ENCODE peak calls at places on chromosomes 4 and X, in five cellular contexts. One of them, this sample, is unnamed.

GRCh38 chrX:39196192-39197102 is 395.2 kb downstream of the MID1IP1 start:
- ATAC-seq in right cardiac atrium: peak
- ATAC-seq in activated CD8-positive, alpha-beta memory T cell treated with anti-CD3 and anti-CD28 coated beads, Interleukin-2, amount 10 ng/mL, durations not matched to agents 7 days and 5 days: peak
- ATAC-seq in body of pancreas: peak
- ATAC-seq in left lobe of liver: no peak
- ATAC-seq in this sample: no peak

GRCh38 chr4:15020502-15021286 is 18.4 kb downstream of the CPEB2 start:
- ATAC-seq in activated CD8-positive, alpha-beta memory T cell treated with anti-CD3 and anti-CD28 coated beads, Interleukin-2, amount 10 ng/mL, durations not matched to agents 7 days and 5 days: no peak
- ATAC-seq in body of pancreas: no peak
- ATAC-seq in right cardiac atrium: peak
- ATAC-seq in left lobe of liver: peak
- ATAC-seq in this sample: no peak

GRCh38 chr4:185016946-185017797 is 1.1 kb upstream of the HELT start:
- ATAC-seq in left lobe of liver: no peak
- ATAC-seq in body of pancreas: no peak
- ATAC-seq in right cardiac atrium: no peak
- ATAC-seq in activated CD8-positive, alpha-beta memory T cell treated with anti-CD3 and anti-CD28 coated beads, Interleukin-2, amount 10 ng/mL, durations not matched to agents 7 days and 5 days: no peak
- ATAC-seq in this sample: no peak

GRCh38 chr4:168716411-168717129 is 219.7 kb downstream of the PALLD start:
- ATAC-seq in body of pancreas: peak
- ATAC-seq in left lobe of liver: peak
- ATAC-seq in right cardiac atrium: peak
- ATAC-seq in activated CD8-positive, alpha-beta memory T cell treated with anti-CD3 and anti-CD28 coated beads, Interleukin-2, amount 10 ng/mL, durations not matched to agents 7 days and 5 days: no peak
- ATAC-seq in this sample: peak

GRCh38 chr4:153433753-153434105 is 32.4 kb upstream of the TMEM131L start:
- ATAC-seq in body of pancreas: no peak
- ATAC-seq in activated CD8-positive, alpha-beta memory T cell treated with anti-CD3 and anti-CD28 coated beads, Interleukin-2, amount 10 ng/mL, durations not matched to agents 7 days and 5 days: no peak
- ATAC-seq in left lobe of liver: no peak
- ATAC-seq in right cardiac atrium: peak
- ATAC-seq in this sample: no peak

GRCh38 chr4:151930372-151930771 is 169.6 kb upstream of the GATB start:
- ATAC-seq in right cardiac atrium: peak
- ATAC-seq in activated CD8-positive, alpha-beta memory T cell treated with anti-CD3 and anti-CD28 coated beads, Interleukin-2, amount 10 ng/mL, durations not matched to agents 7 days and 5 days: no peak
- ATAC-seq in body of pancreas: no peak
- ATAC-seq in left lobe of liver: peak
- ATAC-seq in this sample: no peak

GRCh38 chrX:115459883-115460564 is 101.0 kb upstream of the PLS3 start:
- ATAC-seq in activated CD8-positive, alpha-beta memory T cell treated with anti-CD3 and anti-CD28 coated beads, Interleukin-2, amount 10 ng/mL, durations not matched to agents 7 days and 5 days: no peak
- ATAC-seq in left lobe of liver: no peak
- ATAC-seq in right cardiac atrium: peak
- ATAC-seq in body of pancreas: no peak
- ATAC-seq in this sample: no peak

GRCh38 chr4:5908836-5909235 is 15.9 kb upstream of the CRMP1 start:
- ATAC-seq in activated CD8-positive, alpha-beta memory T cell treated with anti-CD3 and anti-CD28 coated beads, Interleukin-2, amount 10 ng/mL, durations not matched to agents 7 days and 5 days: no peak
- ATAC-seq in right cardiac atrium: no peak
- ATAC-seq in left lobe of liver: no peak
- ATAC-seq in body of pancreas: peak
- ATAC-seq in this sample: no peak

GRCh38 chr4:82715731-82716617 is 82.6 kb downstream of the SCD5 start:
- ATAC-seq in body of pancreas: peak
- ATAC-seq in activated CD8-positive, alpha-beta memory T cell treated with anti-CD3 and anti-CD28 coated beads, Interleukin-2, amount 10 ng/mL, durations not matched to agents 7 days and 5 days: no peak
- ATAC-seq in left lobe of liver: no peak
- ATAC-seq in right cardiac atrium: peak
- ATAC-seq in this sample: peak

GRCh38 chrX:108331126-108331909 is 106.9 kb downstream of the COL4A6 start:
- ATAC-seq in left lobe of liver: peak
- ATAC-seq in activated CD8-positive, alpha-beta memory T cell treated with anti-CD3 and anti-CD28 coated beads, Interleukin-2, amount 10 ng/mL, durations not matched to agents 7 days and 5 days: no peak
- ATAC-seq in right cardiac atrium: no peak
- ATAC-seq in body of pancreas: no peak
- ATAC-seq in this sample: no peak

GRCh38 chrX:8049827-8050226 is 121.2 kb downstream of the VCX2 start:
- ATAC-seq in right cardiac atrium: peak
- ATAC-seq in left lobe of liver: no peak
- ATAC-seq in activated CD8-positive, alpha-beta memory T cell treated with anti-CD3 and anti-CD28 coated beads, Interleukin-2, amount 10 ng/mL, durations not matched to agents 7 days and 5 days: no peak
- ATAC-seq in body of pancreas: no peak
- ATAC-seq in this sample: no peak

GRCh38 chrX:16603822-16604221 is 46.1 kb upstream of the S100G start:
- ATAC-seq in left lobe of liver: no peak
- ATAC-seq in activated CD8-positive, alpha-beta memory T cell treated with anti-CD3 and anti-CD28 coated beads, Interleukin-2, amount 10 ng/mL, durations not matched to agents 7 days and 5 days: no peak
- ATAC-seq in right cardiac atrium: no peak
- ATAC-seq in body of pancreas: no peak
- ATAC-seq in this sample: no peak

GRCh38 chr4:155473420-155474095 is 96.8 kb upstream of the MAP9 start:
- ATAC-seq in left lobe of liver: no peak
- ATAC-seq in right cardiac atrium: no peak
- ATAC-seq in activated CD8-positive, alpha-beta memory T cell treated with anti-CD3 and anti-CD28 coated beads, Interleukin-2, amount 10 ng/mL, durations not matched to agents 7 days and 5 days: no peak
- ATAC-seq in body of pancreas: no peak
- ATAC-seq in this sample: no peak

GRCh38 chr4:12555011-12555410 is 929.1 kb downstream of the RAB28 start:
- ATAC-seq in right cardiac atrium: no peak
- ATAC-seq in left lobe of liver: no peak
- ATAC-seq in body of pancreas: no peak
- ATAC-seq in activated CD8-positive, alpha-beta memory T cell treated with anti-CD3 and anti-CD28 coated beads, Interleukin-2, amount 10 ng/mL, durations not matched to agents 7 days and 5 days: no peak
- ATAC-seq in this sample: no peak

GRCh38 chrX:24341795-24342194 is 18.6 kb upstream of the SUPT20HL1 start:
- ATAC-seq in activated CD8-positive, alpha-beta memory T cell treated with anti-CD3 and anti-CD28 coated beads, Interleukin-2, amount 10 ng/mL, durations not matched to agents 7 days and 5 days: no peak
- ATAC-seq in body of pancreas: no peak
- ATAC-seq in right cardiac atrium: no peak
- ATAC-seq in left lobe of liver: no peak
- ATAC-seq in this sample: no peak

GRCh38 chr4:24262084-24262483 is 322.3 kb downstream of the DHX15 start:
- ATAC-seq in right cardiac atrium: peak
- ATAC-seq in activated CD8-positive, alpha-beta memory T cell treated with anti-CD3 and anti-CD28 coated beads, Interleukin-2, amount 10 ng/mL, durations not matched to agents 7 days and 5 days: no peak
- ATAC-seq in body of pancreas: peak
- ATAC-seq in left lobe of liver: peak
- ATAC-seq in this sample: no peak

GRCh38 chrX:120755066-120755846 is 120.4 kb downstream of the CT47B1 start:
- ATAC-seq in right cardiac atrium: no peak
- ATAC-seq in activated CD8-positive, alpha-beta memory T cell treated with anti-CD3 and anti-CD28 coated beads, Interleukin-2, amount 10 ng/mL, durations not matched to agents 7 days and 5 days: no peak
- ATAC-seq in body of pancreas: peak
- ATAC-seq in left lobe of liver: peak
- ATAC-seq in this sample: no peak

GRCh38 chrX:11461181-11462001 is 168.2 kb downstream of the AMELX start:
- ATAC-seq in body of pancreas: no peak
- ATAC-seq in left lobe of liver: no peak
- ATAC-seq in right cardiac atrium: no peak
- ATAC-seq in activated CD8-positive, alpha-beta memory T cell treated with anti-CD3 and anti-CD28 coated beads, Interleukin-2, amount 10 ng/mL, durations not matched to agents 7 days and 5 days: no peak
- ATAC-seq in this sample: no peak

GRCh38 chr4:96649536-96649935 is 809.6 kb downstream of the PDHA2 start:
- ATAC-seq in left lobe of liver: no peak
- ATAC-seq in activated CD8-positive, alpha-beta memory T cell treated with anti-CD3 and anti-CD28 coated beads, Interleukin-2, amount 10 ng/mL, durations not matched to agents 7 days and 5 days: no peak
- ATAC-seq in right cardiac atrium: no peak
- ATAC-seq in body of pancreas: no peak
- ATAC-seq in this sample: no peak

GRCh38 chr4:8330821-8331566 is 61.4 kb downstream of the HTRA3 start:
- ATAC-seq in right cardiac atrium: peak
- ATAC-seq in left lobe of liver: peak
- ATAC-seq in activated CD8-positive, alpha-beta memory T cell treated with anti-CD3 and anti-CD28 coated beads, Interleukin-2, amount 10 ng/mL, durations not matched to agents 7 days and 5 days: no peak
- ATAC-seq in body of pancreas: peak
- ATAC-seq in this sample: peak

GRCh38 chrX:120790552-120790951 is 85.1 kb downstream of the CT47B1 start:
- ATAC-seq in left lobe of liver: no peak
- ATAC-seq in right cardiac atrium: no peak
- ATAC-seq in body of pancreas: no peak
- ATAC-seq in activated CD8-positive, alpha-beta memory T cell treated with anti-CD3 and anti-CD28 coated beads, Interleukin-2, amount 10 ng/mL, durations not matched to agents 7 days and 5 days: no peak
- ATAC-seq in this sample: no peak

GRCh38 chr4:148184922-148185321 is 257.3 kb downstream of the NR3C2 start:
- ATAC-seq in activated CD8-positive, alpha-beta memory T cell treated with anti-CD3 and anti-CD28 coated beads, Interleukin-2, amount 10 ng/mL, durations not matched to agents 7 days and 5 days: no peak
- ATAC-seq in body of pancreas: no peak
- ATAC-seq in right cardiac atrium: no peak
- ATAC-seq in left lobe of liver: no peak
- ATAC-seq in this sample: no peak

GRCh38 chrX:56279869-56280268 is 47.7 kb downstream of the KLF8 start:
- ATAC-seq in left lobe of liver: no peak
- ATAC-seq in activated CD8-positive, alpha-beta memory T cell treated with anti-CD3 and anti-CD28 coated beads, Interleukin-2, amount 10 ng/mL, durations not matched to agents 7 days and 5 days: no peak
- ATAC-seq in body of pancreas: no peak
- ATAC-seq in right cardiac atrium: no peak
- ATAC-seq in this sample: no peak

GRCh38 chrX:19684265-19684664 is 169.0 kb upstream of the MAP3K15 start:
- ATAC-seq in activated CD8-positive, alpha-beta memory T cell treated with anti-CD3 and anti-CD28 coated beads, Interleukin-2, amount 10 ng/mL, durations not matched to agents 7 days and 5 days: peak
- ATAC-seq in right cardiac atrium: no peak
- ATAC-seq in left lobe of liver: no peak
- ATAC-seq in body of pancreas: no peak
- ATAC-seq in this sample: no peak